ENCODE peak calls at places on chromosome 9, in four cellular contexts. K is GM12891, Y is H4, T is posterior cingulate gyrus. C is an unnamed sample.
A peak's percentile ranks its signal among the peaks of the same experiment; 100 is the strongest.

GRCh38 chr9:111599092-111599947 is at the start of gene PTGR1:
- DNase-seq in K (peak; percentile 43), Y (peak; percentile 81), T (peak; percentile 76), C (peak; percentile 92)

GRCh38 chr9:126347911-126348760 is 21.5 kb downstream of the MVB12B start:
- DNase-seq in K (no peak), Y (peak; percentile 62), T (no peak), C (no peak)

GRCh38 chr9:131618071-131618479 is 72.8 kb downstream of the PRRT1B start:
- DNase-seq in K (no peak), Y (no peak), T (no peak), C (no peak)

GRCh38 chr9:37528652-37529072 is 42.9 kb downstream of the POLR1E start:
- DNase-seq in K (no peak), Y (no peak), T (no peak), C (peak; percentile 70)

GRCh38 chr9:4796988-4797956 is 4.5 kb downstream of the RCL1 start:
- DNase-seq in K (no peak), Y (peak; percentile 10), T (no peak), C (peak; percentile 45)

GRCh38 chr9:107322643-107323042 is 39.6 kb downstream of the RAD23B start:
- DNase-seq in K (no peak), Y (no peak), T (no peak), C (no peak)

GRCh38 chr9:98590115-98590514 is 118.6 kb downstream of the GABBR2 start:
- DNase-seq in K (no peak), Y (no peak), T (no peak), C (no peak)

GRCh38 chr9:100309992-100310391 is 42.8 kb downstream of the TEX10 start:
- DNase-seq in K (no peak), Y (no peak), T (no peak), C (peak; percentile 32)

GRCh38 chr9:16787724-16788123 is 82.7 kb downstream of the BNC2 start:
- DNase-seq in K (no peak), Y (no peak), T (no peak), C (peak; percentile 59)

GRCh38 chr9:122807271-122807900 is 7.5 kb downstream of the OR1K1 start:
- DNase-seq in K (no peak), Y (no peak), T (no peak), C (no peak)

GRCh38 chr9:73579823-73580222 is 428.2 kb downstream of the ANXA1 start:
- DNase-seq in K (no peak), Y (no peak), T (no peak), C (no peak)

GRCh38 chr9:83199240-83199639 is 136.3 kb upstream of the RASEF start:
- DNase-seq in K (no peak), Y (peak; percentile 44), T (peak; percentile 63), C (peak; percentile 53)

GRCh38 chr9:97923529-97924108 is 1.3 kb upstream of the TRMO start:
- DNase-seq in K (no peak), Y (peak; percentile 67), T (no peak), C (peak; percentile 78)

GRCh38 chr9:21028476-21028875 is 3.0 kb downstream of the HACD4 start:
- DNase-seq in K (no peak), Y (no peak), T (no peak), C (no peak)

GRCh38 chr9:136342191-136343120 is 15.1 kb downstream of the GPSM1 start:
- DNase-seq in K (peak; percentile 80), Y (no peak), T (peak; percentile 60), C (peak; percentile 84)

GRCh38 chr9:99967457-99967856 is 61.0 kb downstream of the STX17 start:
- DNase-seq in K (no peak), Y (no peak), T (no peak), C (no peak)

GRCh38 chr9:107905313-107906027 is 415.9 kb upstream of the KLF4 start:
- DNase-seq in K (no peak), Y (no peak), T (no peak), C (no peak)

GRCh38 chr9:21027295-21027694 is 4.1 kb downstream of the HACD4 start:
- DNase-seq in K (no peak), Y (no peak), T (no peak), C (peak; percentile 57)

GRCh38 chr9:82498918-82499317 is 510.3 kb downstream of the SPATA31D1 start:
- DNase-seq in K (no peak), Y (no peak), T (no peak), C (no peak)

GRCh38 chr9:94014066-94014654 is 59.0 kb upstream of the BARX1 start:
- DNase-seq in K (no peak), Y (peak; percentile 41), T (no peak), C (peak; percentile 57)

GRCh38 chr9:30065888-30066287 is 2318.6 kb upstream of the ACO1 start:
- DNase-seq in K (no peak), Y (peak; percentile 52), T (no peak), C (no peak)

GRCh38 chr9:120755827-120756434 is 37.3 kb downstream of the FBXW2 start:
- DNase-seq in K (peak; percentile 26), Y (peak; percentile 13), T (no peak), C (no peak)

GRCh38 chr9:714675-715074 is 126.8 kb upstream of the DMRT1 start:
- DNase-seq in K (no peak), Y (no peak), T (no peak), C (no peak)

C was measured in iris pigment epithelial cell.